ENCODE peak calls at places on chromosomes 3 and 15, in nine cellular contexts. O, R, I, L, K, F, A, Y and P are unnamed samples. For H3K4me1, the result is how much of the 10 kb centered on the place peaks cover.

GRCh38 chr3:62876064-62876463 is 848 bp upstream of the CADPS start:
- DNase-seq in A (peak), O (no peak), I (no peak), L (no peak), K (no peak), R (no peak), F (peak), Y (peak), P (peak)

GRCh38 chr3:154161806-154162205 is 40.6 kb downstream of the ARHGEF26 start:
- DNase-seq in I (no peak), O (no peak), A (no peak), Y (no peak), R (no peak), K (no peak), F (no peak), L (no peak), P (no peak)

GRCh38 chr3:76138921-76139320 is 353.6 kb upstream of the ZNF717 start:
- DNase-seq in I (no peak), L (no peak), Y (no peak), O (no peak), A (no peak), F (peak), R (no peak), K (no peak), P (no peak)

GRCh38 chr15:98621021-98621420 is 27.3 kb upstream of the IGF1R start:
- DNase-seq in Y (no peak), L (no peak), R (no peak), F (no peak), O (no peak), K (no peak), I (no peak), A (no peak), P (no peak)

GRCh38 chr3:18649666-18650363 is 224.7 kb upstream of the SATB1 start:
- DNase-seq in Y (no peak), O (peak), L (no peak), A (no peak), I (no peak), R (no peak), F (no peak), K (no peak), P (no peak)

GRCh38 chr3:158791259-158791920 is 10.5 kb upstream of the MFSD1 start:
- DNase-seq in A (peak), I (no peak), F (peak), K (no peak), O (peak), Y (peak), L (no peak), R (no peak), P (no peak)

GRCh38 chr3:26236991-26237682 is 385.4 kb upstream of the LRRC3B start:
- DNase-seq in L (no peak), K (no peak), A (no peak), I (no peak), F (no peak), R (no peak), Y (no peak), O (no peak), P (no peak)

GRCh38 chr3:9193633-9194032 is 55.8 kb downstream of the SRGAP3 start:
- DNase-seq in I (no peak), A (no peak), F (no peak), R (no peak), O (no peak), K (no peak), L (no peak), Y (no peak), P (no peak)

GRCh38 chr3:142180761-142181362 is 31.5 kb upstream of the TFDP2 start:
- DNase-seq in Y (peak), O (no peak), A (peak), K (no peak), F (peak), L (peak), I (peak), R (no peak), P (no peak)

GRCh38 chr3:125556314-125556713 is 36.3 kb upstream of the SNX4 start:
- DNase-seq in R (no peak), L (no peak), F (peak), I (no peak), O (no peak), K (no peak), A (no peak), Y (no peak), P (no peak)

GRCh38 chr15:64334530-64334929 is 21.4 kb downstream of the CSNK1G1 start:
- DNase-seq in Y (no peak), A (peak), R (no peak), I (no peak), F (no peak), L (no peak), O (peak), K (no peak), P (no peak)

GRCh38 chr3:4588410-4588809 is 95.3 kb downstream of the ITPR1 start:
- DNase-seq in I (peak), A (no peak), K (no peak), O (no peak), F (peak), R (no peak), L (no peak), Y (peak), P (no peak)

GRCh38 chr3:42084593-42084992 is 6.6 kb upstream of the TRAK1 start:
- DNase-seq in O (no peak), Y (no peak), A (no peak), F (no peak), I (no peak), R (no peak), L (no peak), K (no peak), P (no peak)
- H3K4me1 ChIP-seq in O (under half), Y (under half), A (under half), F (under half), I (under half), R (under half), L (under half), K (under half), P (under half)

DNA sequence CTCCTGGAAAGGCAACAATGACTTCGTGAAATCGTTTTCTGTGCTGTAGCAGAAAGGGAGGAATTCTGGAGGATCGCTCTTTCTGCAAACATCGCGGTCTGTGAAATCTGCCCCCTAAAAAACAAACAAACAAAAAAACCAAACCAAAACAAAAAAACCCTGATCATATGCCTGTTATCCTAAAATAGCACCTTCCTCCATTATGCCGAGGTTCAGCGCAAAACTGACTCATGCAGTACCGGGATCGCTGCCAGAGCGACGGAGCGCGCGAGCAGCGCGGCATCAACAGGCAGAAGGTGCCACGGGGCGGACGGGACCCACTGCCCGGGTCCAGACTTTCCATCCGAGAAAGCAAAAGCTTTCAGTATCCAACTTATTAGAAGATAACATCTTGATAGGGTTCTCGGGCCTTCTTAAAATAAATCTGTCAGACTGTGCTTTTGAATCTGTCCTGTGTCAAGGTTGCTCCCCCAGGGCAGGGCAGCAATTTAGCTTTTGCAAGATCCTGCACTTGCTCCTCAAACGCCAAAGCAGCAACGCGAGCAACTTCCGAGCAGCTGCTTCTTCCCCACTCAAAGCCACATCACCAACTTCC is 156.0 kb downstream of the FGF12 start:
- DNase-seq in K (peak), O (no peak), F (peak), I (peak), Y (peak), L (no peak), R (no peak), A (peak), P (peak)
- H3K4me3 ChIP-seq in K (peak), O (no peak), F (peak), I (peak), Y (no peak), L (no peak), R (peak), A (peak), P (peak)

DNA sequence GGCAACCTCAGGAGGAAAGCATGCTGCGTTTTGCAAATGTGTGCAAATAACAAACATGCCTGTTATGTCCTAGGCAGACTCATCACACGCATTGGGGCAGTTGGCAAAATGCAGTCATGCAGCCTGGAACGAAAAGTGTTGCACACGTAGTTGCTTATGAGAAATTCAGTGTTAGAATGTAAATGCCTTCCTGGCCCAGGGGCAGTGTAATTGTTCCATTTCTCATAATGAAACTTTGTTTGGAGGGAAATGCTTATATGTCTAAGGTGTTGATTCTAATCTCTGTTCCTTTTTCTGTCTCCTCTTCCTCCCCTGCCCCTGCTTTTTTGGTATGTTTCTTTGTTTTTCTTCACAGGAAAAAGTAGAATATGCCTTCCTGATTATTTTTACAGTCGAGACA is 156.0 kb downstream of the CACNA1D start:
- DNase-seq in Y (no peak), F (no peak), A (no peak), I (no peak), L (no peak), K (no peak), O (no peak), R (no peak), P (no peak)
- H3K4me1 ChIP-seq in Y (under half), F (under half), A (under half), I (under half), L (under half), K (under half), O (under half), R (under half), P (under half)

GRCh38 chr3:40046149-40046548 is 236.7 kb downstream of the MYRIP start:
- DNase-seq in F (no peak), L (no peak), Y (no peak), K (no peak), R (no peak), I (no peak), A (no peak), O (no peak), P (no peak)
- H3K4me3 ChIP-seq in F (no peak), L (no peak), Y (no peak), K (no peak), R (no peak), I (no peak), A (no peak), O (no peak), P (no peak)

GRCh38 chr3:71107926-71108325 is 475.6 kb downstream of the FOXP1 start:
- DNase-seq in Y (no peak), O (no peak), I (no peak), L (no peak), K (no peak), A (no peak), R (no peak), F (peak), P (no peak)
- H3K4me1 ChIP-seq in Y (under half), O (under half), I (under half), L (under half), K (under half), A (half or more), R (half or more), F (under half), P (under half)

GRCh38 chr3:73848173-73848751 is 223.5 kb upstream of the PDZRN3 start:
- DNase-seq in K (no peak), O (no peak), L (no peak), A (peak), Y (peak), R (no peak), I (no peak), F (peak), P (no peak)

DNA sequence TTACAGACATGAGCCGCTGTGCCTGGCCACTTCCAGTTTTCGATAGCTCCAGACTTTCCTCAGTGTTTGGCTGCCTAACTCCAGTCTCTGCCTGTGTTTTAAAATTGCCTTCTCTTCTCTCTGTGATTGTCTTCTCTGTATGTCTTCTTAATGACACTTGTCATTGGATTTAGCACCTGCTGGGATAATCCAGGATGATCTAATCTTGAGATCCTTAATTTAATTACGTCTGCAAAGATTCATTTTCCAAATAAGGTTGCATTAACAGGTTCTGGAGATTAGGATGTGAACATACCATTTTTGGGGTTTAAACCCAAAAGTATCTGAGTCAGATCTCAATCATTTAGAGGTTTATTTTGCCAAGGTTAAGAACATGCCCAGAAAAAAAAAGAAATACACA is 222.2 kb upstream of the PDZRN3 start:
- DNase-seq in O (no peak), F (no peak), K (no peak), A (no peak), L (no peak), Y (no peak), R (no peak), I (no peak), P (no peak)
- H3K4me3 ChIP-seq in O (no peak), F (no peak), K (no peak), A (no peak), L (no peak), Y (no peak), R (no peak), I (no peak), P (no peak)

DNA sequence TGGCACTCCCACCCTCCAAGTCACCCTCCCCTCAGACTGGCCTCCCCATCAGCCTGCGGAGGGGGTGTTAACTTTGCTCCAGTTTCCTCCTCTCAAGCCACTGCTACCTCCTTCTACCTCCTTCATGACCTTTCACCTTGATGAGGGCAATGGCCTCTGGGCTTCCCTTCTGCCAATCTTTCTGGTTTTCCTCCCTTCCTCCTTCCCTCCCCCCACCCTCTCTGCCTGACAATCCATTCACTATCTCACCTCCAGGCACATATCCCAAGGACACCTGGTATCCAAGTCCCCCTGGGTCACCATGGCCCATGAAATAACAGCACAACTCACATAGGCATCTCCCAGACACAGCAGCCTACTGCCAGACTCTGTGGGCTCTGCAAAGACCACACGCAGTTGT is 80.0 kb downstream of the WWTR1 start:
- DNase-seq in R (no peak), L (no peak), Y (no peak), O (no peak), I (no peak), K (no peak), F (no peak), A (no peak), P (no peak)
- H3K4me1 ChIP-seq in R (half or more), L (under half), Y (half or more), O (under half), I (half or more), K (under half), F (under half), A (half or more), P (half or more)

GRCh38 chr3:27714101-27714526 is 8.0 kb downstream of the EOMES start:
- DNase-seq in Y (no peak), A (no peak), F (no peak), L (no peak), I (no peak), R (no peak), K (no peak), O (no peak), P (no peak)

GRCh38 chr3:27715863-27716262 is 6.3 kb downstream of the EOMES start:
- DNase-seq in A (no peak), K (no peak), F (no peak), I (no peak), L (no peak), R (no peak), O (no peak), Y (no peak), P (no peak)

GRCh38 chr3:27714692-27715453 is 7.2 kb downstream of the EOMES start:
- DNase-seq in L (no peak), Y (peak), I (no peak), F (no peak), A (no peak), R (no peak), O (peak), K (peak), P (peak)

GRCh38 chr3:27716309-27716708 is 5.8 kb downstream of the EOMES start:
- DNase-seq in K (no peak), A (no peak), F (no peak), R (no peak), I (no peak), L (no peak), O (no peak), Y (no peak), P (no peak)

DNA sequence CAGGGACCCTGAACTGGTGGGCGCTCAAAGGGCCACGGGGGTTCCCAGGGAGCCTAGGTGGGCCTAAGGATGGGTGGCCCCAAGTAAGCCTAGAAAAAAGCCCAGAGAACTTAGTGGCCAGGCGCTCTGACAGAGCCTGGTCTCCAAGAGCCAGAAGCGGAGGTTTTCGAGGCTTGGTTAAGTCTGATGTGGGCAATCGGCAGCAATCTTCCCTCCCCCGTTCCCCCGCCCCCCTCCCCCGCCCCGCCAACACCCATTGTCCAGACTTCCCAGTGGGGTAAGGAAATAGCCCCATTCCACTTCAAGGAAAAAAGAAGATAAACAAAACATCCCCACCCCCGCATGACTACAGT is 6.7 kb downstream of the EOMES start:
- DNase-seq in I (no peak), A (no peak), F (no peak), O (no peak), R (no peak), K (no peak), L (no peak), Y (no peak), P (no peak)
- H3K4me3 ChIP-seq in I (peak), A (peak), F (no peak), O (peak), R (peak), K (peak), L (peak), Y (no peak), P (peak)

GRCh38 chr3:132661120-132661519 is 991 bp downstream of the UBA5 start:
- DNase-seq in O (no peak), A (no peak), I (no peak), K (no peak), F (no peak), Y (no peak), L (no peak), R (no peak), P (no peak)

GRCh38 chr3:132659370-132660055 is at the start of gene ACAD11:
- DNase-seq in O (peak), A (peak), K (peak), F (peak), I (peak), L (no peak), R (peak), Y (peak), P (peak)

GRCh38 chr3:132660056-132660744 is at the start of gene UBA5:
- DNase-seq in F (peak), I (peak), A (peak), R (no peak), O (peak), K (peak), L (peak), Y (peak), P (peak)

GRCh38 chr3:132660745-132661067 is 577 bp downstream of the UBA5 start:
- DNase-seq in K (no peak), O (no peak), Y (no peak), A (no peak), L (no peak), I (no peak), F (peak), R (no peak), P (no peak)

DNA sequence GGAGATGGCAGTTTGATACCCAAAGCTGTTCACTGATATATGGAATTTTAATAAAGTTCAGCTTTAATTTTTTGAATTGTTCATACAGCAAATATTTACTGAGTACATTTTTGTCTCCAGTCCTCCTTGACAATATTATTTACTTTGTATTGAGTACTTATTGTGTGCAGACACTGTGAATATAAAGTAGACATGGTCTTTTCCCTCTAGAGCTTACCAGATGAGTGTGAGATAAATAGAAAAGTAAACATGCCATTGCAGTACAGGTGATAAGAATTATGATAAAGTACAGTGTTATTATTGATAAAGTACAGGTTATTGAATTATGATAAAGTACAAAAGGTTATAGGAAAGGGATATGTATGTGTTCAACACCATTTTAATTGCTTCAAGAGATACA is 2.1 kb downstream of the UBA5 start:
- DNase-seq in L (no peak), F (no peak), Y (no peak), A (no peak), I (no peak), O (no peak), K (no peak), R (no peak), P (no peak)
- H3K4me1 ChIP-seq in L (under half), F (under half), Y (under half), A (under half), I (under half), O (under half), K (under half), R (under half), P (under half)

GRCh38 chr15:45134682-45135604 is 5.1 kb downstream of the DUOX1 start:
- DNase-seq in K (no peak), O (no peak), L (no peak), I (no peak), A (no peak), Y (peak), R (no peak), F (no peak), P (peak)
- H3K4me3 ChIP-seq in K (peak), O (no peak), L (no peak), I (peak), A (no peak), Y (no peak), R (peak), F (no peak), P (peak)